ENCODE peak calls at places on chromosomes 12 and 14, in seven cellular contexts. One of them, this sample, is unnamed.

GRCh38 chr12:55724226-55724939 is 4.2 kb downstream of the RDH5 start:
- DNase-seq in kidney glomerular epithelial cell: peak
- DNase-seq in stimulated activated CD4-positive, alpha-beta T cell treated with anti-CD3 and anti-CD28 coated beads, Interleukin-2, amount 100 ng/mL, for 24 hours: peak
- DNase-seq in astrocyte of the hippocampus: peak
- DNase-seq in HFF-Myc: no peak
- DNase-seq in smooth muscle cell of the brain vasculature: no peak
- DNase-seq in GM18507: no peak
- DNase-seq in this sample: peak

GRCh38 chr12:120470150-120470817 is 736 bp upstream of the SRSF9 start:
- DNase-seq in astrocyte of the hippocampus: no peak
- DNase-seq in GM18507: no peak
- DNase-seq in stimulated activated CD4-positive, alpha-beta T cell treated with anti-CD3 and anti-CD28 coated beads, Interleukin-2, amount 100 ng/mL, for 24 hours: no peak
- DNase-seq in kidney glomerular epithelial cell: no peak
- DNase-seq in HFF-Myc: no peak
- DNase-seq in smooth muscle cell of the brain vasculature: no peak
- DNase-seq in this sample: no peak

GRCh38 chr14:55600784-55601561 is 21.0 kb downstream of the KTN1 start:
- DNase-seq in GM18507: no peak
- DNase-seq in stimulated activated CD4-positive, alpha-beta T cell treated with anti-CD3 and anti-CD28 coated beads, Interleukin-2, amount 100 ng/mL, for 24 hours: no peak
- DNase-seq in kidney glomerular epithelial cell: peak
- DNase-seq in smooth muscle cell of the brain vasculature: no peak
- DNase-seq in astrocyte of the hippocampus: peak
- DNase-seq in HFF-Myc: no peak
- DNase-seq in this sample: no peak

GRCh38 chr12:109261939-109262338 is 47.1 kb downstream of the FOXN4 start:
- DNase-seq in smooth muscle cell of the brain vasculature: no peak
- DNase-seq in kidney glomerular epithelial cell: no peak
- DNase-seq in GM18507: no peak
- DNase-seq in astrocyte of the hippocampus: no peak
- DNase-seq in stimulated activated CD4-positive, alpha-beta T cell treated with anti-CD3 and anti-CD28 coated beads, Interleukin-2, amount 100 ng/mL, for 24 hours: no peak
- DNase-seq in HFF-Myc: no peak
- DNase-seq in this sample: no peak

GRCh38 chr14:101495827-101496778 is 65.2 kb upstream of the DIO3 start:
- DNase-seq in HFF-Myc: no peak
- DNase-seq in stimulated activated CD4-positive, alpha-beta T cell treated with anti-CD3 and anti-CD28 coated beads, Interleukin-2, amount 100 ng/mL, for 24 hours: no peak
- DNase-seq in smooth muscle cell of the brain vasculature: no peak
- DNase-seq in kidney glomerular epithelial cell: no peak
- DNase-seq in astrocyte of the hippocampus: no peak
- DNase-seq in GM18507: no peak
- DNase-seq in this sample: no peak

GRCh38 chr12:63068857-63069442 is 82.1 kb downstream of the AVPR1A start:
- DNase-seq in astrocyte of the hippocampus: peak
- DNase-seq in stimulated activated CD4-positive, alpha-beta T cell treated with anti-CD3 and anti-CD28 coated beads, Interleukin-2, amount 100 ng/mL, for 24 hours: no peak
- DNase-seq in HFF-Myc: peak
- DNase-seq in kidney glomerular epithelial cell: peak
- DNase-seq in smooth muscle cell of the brain vasculature: peak
- DNase-seq in GM18507: no peak
- DNase-seq in this sample: no peak

GRCh38 chr12:12099102-12099501 is 28.4 kb downstream of the BCL2L14 start:
- DNase-seq in GM18507: no peak
- DNase-seq in astrocyte of the hippocampus: no peak
- DNase-seq in HFF-Myc: no peak
- DNase-seq in kidney glomerular epithelial cell: no peak
- DNase-seq in smooth muscle cell of the brain vasculature: no peak
- DNase-seq in stimulated activated CD4-positive, alpha-beta T cell treated with anti-CD3 and anti-CD28 coated beads, Interleukin-2, amount 100 ng/mL, for 24 hours: no peak
- DNase-seq in this sample: no peak

GRCh38 chr12:128693115-128693514 is 130.6 kb downstream of the SLC15A4 start:
- DNase-seq in smooth muscle cell of the brain vasculature: no peak
- DNase-seq in GM18507: no peak
- DNase-seq in kidney glomerular epithelial cell: no peak
- DNase-seq in HFF-Myc: no peak
- DNase-seq in astrocyte of the hippocampus: no peak
- DNase-seq in stimulated activated CD4-positive, alpha-beta T cell treated with anti-CD3 and anti-CD28 coated beads, Interleukin-2, amount 100 ng/mL, for 24 hours: no peak
- DNase-seq in this sample: peak

GRCh38 chr12:43676183-43676813 is 82.3 kb downstream of the PUS7L start:
- DNase-seq in smooth muscle cell of the brain vasculature: no peak
- DNase-seq in astrocyte of the hippocampus: peak
- DNase-seq in GM18507: peak
- DNase-seq in stimulated activated CD4-positive, alpha-beta T cell treated with anti-CD3 and anti-CD28 coated beads, Interleukin-2, amount 100 ng/mL, for 24 hours: no peak
- DNase-seq in HFF-Myc: no peak
- DNase-seq in kidney glomerular epithelial cell: no peak
- DNase-seq in this sample: no peak

GRCh38 chr12:116138380-116138779 is 139.1 kb downstream of the MED13L start:
- DNase-seq in GM18507: no peak
- DNase-seq in kidney glomerular epithelial cell: peak
- DNase-seq in smooth muscle cell of the brain vasculature: no peak
- DNase-seq in HFF-Myc: no peak
- DNase-seq in astrocyte of the hippocampus: peak
- DNase-seq in stimulated activated CD4-positive, alpha-beta T cell treated with anti-CD3 and anti-CD28 coated beads, Interleukin-2, amount 100 ng/mL, for 24 hours: no peak
- DNase-seq in this sample: no peak

GRCh38 chr12:52186135-52186840 is 5.5 kb downstream of the KRT80 start:
- DNase-seq in kidney glomerular epithelial cell: peak
- DNase-seq in stimulated activated CD4-positive, alpha-beta T cell treated with anti-CD3 and anti-CD28 coated beads, Interleukin-2, amount 100 ng/mL, for 24 hours: no peak
- DNase-seq in astrocyte of the hippocampus: peak
- DNase-seq in GM18507: no peak
- DNase-seq in smooth muscle cell of the brain vasculature: no peak
- DNase-seq in HFF-Myc: no peak
- DNase-seq in this sample: no peak